ENCODE peak calls at places on chromosomes 5 and 9, in four cellular contexts. L is activated effector memory CD4-positive, alpha-beta T cell treated with Interleukin-2 at 50 U/mL for 16 hours; Y is effector memory CD8-positive, alpha-beta T cell; R is NCI-H1105 treated with DMSO at 0.1 percent for 48 hours. O is an unnamed sample.

GRCh38 chr5:165757756-165758155 is 2252.3 kb downstream of the MAT2B start:
- DNase-seq in Y (no peak), L (no peak), R (no peak), O (no peak)

GRCh38 chr5:72938206-72938605 is 17.6 kb upstream of the FCHO2 start:
- DNase-seq in Y (no peak), L (no peak), R (no peak), O (no peak)

GRCh38 chr9:91164724-91165520 is 196.8 kb downstream of the AUH start:
- DNase-seq in R (no peak), L (peak; percentile 55), Y (peak; percentile 53), O (no peak)

GRCh38 chr5:17089690-17090089 is 127.7 kb upstream of the BASP1 start:
- DNase-seq in L (no peak), Y (no peak), R (no peak), O (no peak)

GRCh38 chr5:159220206-159220605 is 10.9 kb upstream of the RNF145 start:
- DNase-seq in Y (no peak), L (no peak), R (no peak), O (no peak)

GRCh38 chr9:19286634-19287188 is 56.2 kb downstream of the DENND4C start:
- DNase-seq in R (no peak), Y (no peak), L (no peak), O (no peak)

GRCh38 chr9:84667571-84668203 is 1.8 kb upstream of the NTRK2 start:
- DNase-seq in Y (no peak), L (no peak), R (no peak), O (no peak)

GRCh38 chr5:37005252-37005651 is 128.7 kb downstream of the NIPBL start:
- DNase-seq in Y (no peak), R (no peak), L (no peak), O (no peak)

GRCh38 chr9:38000735-38001134 is 68.3 kb downstream of the SHB start:
- DNase-seq in Y (no peak), L (no peak), R (no peak), O (no peak)

GRCh38 chr5:37769840-37770239 is 70.0 kb downstream of the GDNF start:
- DNase-seq in L (no peak), Y (no peak), R (no peak), O (no peak)

GRCh38 chr9:19782005-19782404 is 6.8 kb downstream of the SLC24A2 start:
- DNase-seq in Y (no peak), R (no peak), L (no peak), O (no peak)

GRCh38 chr5:148443998-148444397 is 60.2 kb downstream of the FBXO38 start:
- DNase-seq in Y (peak; percentile 46), R (peak; percentile 53), L (no peak), O (no peak)